ENCODE peak calls at places on chromosomes 11 and 22, in six cellular contexts. One of them, this sample, is unnamed.

GRCh38 chr11:131195801-131196517 is 174.5 kb upstream of the NTM start:
- DNase-seq in hepatocyte: peak; percentile 51
- DNase-seq in GM23248: peak; percentile 20
- DNase-seq in MM.1S: no peak
- DNase-seq in neural progenitor cell: no peak
- DNase-seq in PC-3: peak; percentile 62
- DNase-seq in this sample: no peak

GRCh38 chr11:7281083-7281482 is 29.4 kb downstream of the SYT9 start:
- DNase-seq in hepatocyte: peak; percentile 29
- DNase-seq in GM23248: peak; percentile 7
- DNase-seq in MM.1S: no peak
- DNase-seq in neural progenitor cell: no peak
- DNase-seq in PC-3: peak; percentile 92
- DNase-seq in this sample: peak; percentile 37

GRCh38 chr11:38543311-38543710 is 1945.3 kb upstream of the RAG2 start:
- DNase-seq in hepatocyte: no peak
- DNase-seq in GM23248: no peak
- DNase-seq in MM.1S: no peak
- DNase-seq in neural progenitor cell: no peak
- DNase-seq in PC-3: peak; percentile 6
- DNase-seq in this sample: no peak

GRCh38 chr11:2818021-2818420 is 67.6 kb downstream of the CDKN1C start:
- DNase-seq in hepatocyte: no peak
- DNase-seq in GM23248: no peak
- DNase-seq in MM.1S: no peak
- DNase-seq in neural progenitor cell: no peak
- DNase-seq in PC-3: no peak
- DNase-seq in this sample: no peak

GRCh38 chr11:19094859-19095258 is 22.1 kb upstream of the ZDHHC13 start:
- DNase-seq in hepatocyte: no peak
- DNase-seq in GM23248: no peak
- DNase-seq in MM.1S: no peak
- DNase-seq in neural progenitor cell: no peak
- DNase-seq in PC-3: no peak
- DNase-seq in this sample: no peak

GRCh38 chr11:79198898-79199250 is 242.0 kb downstream of the TENM4 start:
- DNase-seq in hepatocyte: no peak
- DNase-seq in GM23248: peak; percentile 31
- DNase-seq in MM.1S: no peak
- DNase-seq in neural progenitor cell: no peak
- DNase-seq in PC-3: peak; percentile 48
- DNase-seq in this sample: no peak

GRCh38 chr22:39178206-39179111 is 26.0 kb upstream of the CBX7 start:
- DNase-seq in hepatocyte: no peak
- DNase-seq in GM23248: peak; percentile 76
- DNase-seq in MM.1S: no peak
- DNase-seq in neural progenitor cell: no peak
- DNase-seq in PC-3: peak; percentile 78
- DNase-seq in this sample: no peak

GRCh38 chr22:19873960-19874306 is 19.3 kb upstream of the GNB1L start:
- DNase-seq in hepatocyte: no peak
- DNase-seq in GM23248: no peak
- DNase-seq in MM.1S: no peak
- DNase-seq in neural progenitor cell: no peak
- DNase-seq in PC-3: no peak
- DNase-seq in this sample: no peak

GRCh38 chr11:65436412-65437032 is 13.9 kb downstream of the NEAT1 start:
- DNase-seq in hepatocyte: no peak
- DNase-seq in GM23248: peak; percentile 59
- DNase-seq in MM.1S: no peak
- DNase-seq in neural progenitor cell: no peak
- DNase-seq in PC-3: peak; percentile 12
- DNase-seq in this sample: no peak

GRCh38 chr22:29879738-29880137 is 3.2 kb upstream of the MTMR3 start:
- DNase-seq in hepatocyte: no peak
- DNase-seq in GM23248: peak; percentile 16
- DNase-seq in MM.1S: no peak
- DNase-seq in neural progenitor cell: no peak
- DNase-seq in PC-3: peak; percentile 3
- DNase-seq in this sample: peak; percentile 47

GRCh38 chr11:129214710-129215295 is 22.7 kb upstream of the ARHGAP32 start:
- DNase-seq in hepatocyte: no peak
- DNase-seq in GM23248: no peak
- DNase-seq in MM.1S: no peak
- DNase-seq in neural progenitor cell: no peak
- DNase-seq in PC-3: no peak
- DNase-seq in this sample: no peak

GRCh38 chr22:45105281-45105700 is 58.4 kb upstream of the NUP50 start:
- DNase-seq in hepatocyte: peak; percentile 65
- DNase-seq in GM23248: peak; percentile 85
- DNase-seq in MM.1S: no peak
- DNase-seq in neural progenitor cell: no peak
- DNase-seq in PC-3: peak; percentile 76
- DNase-seq in this sample: no peak

GRCh38 chr11:12745787-12746186 is 71.6 kb downstream of the TEAD1 start:
- DNase-seq in hepatocyte: no peak
- DNase-seq in GM23248: no peak
- DNase-seq in MM.1S: no peak
- DNase-seq in neural progenitor cell: peak; percentile 37
- DNase-seq in PC-3: no peak
- DNase-seq in this sample: no peak

GRCh38 chr11:12746593-12747097 is 72.4 kb downstream of the TEAD1 start:
- DNase-seq in hepatocyte: peak; percentile 79
- DNase-seq in GM23248: peak; percentile 40
- DNase-seq in MM.1S: no peak
- DNase-seq in neural progenitor cell: peak; percentile 93
- DNase-seq in PC-3: peak; percentile 14
- DNase-seq in this sample: peak; percentile 95

GRCh38 chr11:12743834-12744449 is 69.7 kb downstream of the TEAD1 start:
- DNase-seq in hepatocyte: no peak
- DNase-seq in GM23248: no peak
- DNase-seq in MM.1S: peak; percentile 76
- DNase-seq in neural progenitor cell: no peak
- DNase-seq in PC-3: no peak
- DNase-seq in this sample: no peak

GRCh38 chr11:12741671-12742216 is 67.5 kb downstream of the TEAD1 start:
- DNase-seq in hepatocyte: no peak
- DNase-seq in GM23248: no peak
- DNase-seq in MM.1S: no peak
- DNase-seq in neural progenitor cell: no peak
- DNase-seq in PC-3: no peak
- DNase-seq in this sample: no peak

GRCh38 chr11:12744831-12745502 is 70.7 kb downstream of the TEAD1 start:
- DNase-seq in hepatocyte: no peak
- DNase-seq in GM23248: no peak
- DNase-seq in MM.1S: peak; percentile 62
- DNase-seq in neural progenitor cell: peak; percentile 19
- DNase-seq in PC-3: no peak
- DNase-seq in this sample: no peak
- TF ChIP-seq EZH2phosphoT487 in hepatocyte: no peak
- TF ChIP-seq EZH2phosphoT487 in GM23248: no peak
- TF ChIP-seq EZH2phosphoT487 in MM.1S: no peak
- TF ChIP-seq EZH2phosphoT487 in neural progenitor cell: no peak
- TF ChIP-seq EZH2phosphoT487 in PC-3: no peak
- TF ChIP-seq EZH2phosphoT487 in this sample: no peak

DNA sequence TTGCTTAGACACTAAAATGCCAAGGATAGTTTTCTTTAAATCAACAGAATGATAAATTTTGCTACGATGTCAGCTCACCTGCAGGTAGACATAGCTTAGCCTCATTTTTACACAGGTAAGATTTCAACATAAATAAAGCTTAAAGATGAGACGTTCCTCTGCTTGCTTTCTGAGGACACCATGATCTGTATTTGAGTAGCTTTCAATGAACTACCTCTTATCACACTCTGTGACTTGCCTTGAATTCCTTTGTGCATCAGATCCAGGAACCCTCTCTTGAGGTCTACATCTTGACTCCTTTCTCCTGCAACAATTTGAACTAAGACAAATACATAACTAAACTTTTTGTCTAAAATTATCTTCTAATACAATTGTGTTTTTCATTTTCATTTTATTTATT is 26.1 kb upstream of the OR8I2 start:
- DNase-seq in hepatocyte: no peak
- DNase-seq in GM23248: no peak
- DNase-seq in MM.1S: no peak
- DNase-seq in neural progenitor cell: no peak
- DNase-seq in PC-3: no peak
- DNase-seq in this sample: no peak
- TF ChIP-seq EZH2phosphoT487 in hepatocyte: no peak
- TF ChIP-seq EZH2phosphoT487 in GM23248: no peak
- TF ChIP-seq EZH2phosphoT487 in MM.1S: no peak
- TF ChIP-seq EZH2phosphoT487 in neural progenitor cell: no peak
- TF ChIP-seq EZH2phosphoT487 in PC-3: no peak
- TF ChIP-seq EZH2phosphoT487 in this sample: no peak

GRCh38 chr22:23553922-23554870 is 25.9 kb downstream of the IGLL1 start:
- DNase-seq in hepatocyte: no peak
- DNase-seq in GM23248: no peak
- DNase-seq in MM.1S: no peak
- DNase-seq in neural progenitor cell: no peak
- DNase-seq in PC-3: no peak
- DNase-seq in this sample: no peak
- TF ChIP-seq EZH2phosphoT487 in hepatocyte: no peak
- TF ChIP-seq EZH2phosphoT487 in GM23248: no peak
- TF ChIP-seq EZH2phosphoT487 in MM.1S: no peak
- TF ChIP-seq EZH2phosphoT487 in neural progenitor cell: no peak
- TF ChIP-seq EZH2phosphoT487 in PC-3: no peak
- TF ChIP-seq EZH2phosphoT487 in this sample: no peak

GRCh38 chr22:37164535-37164887 is 14.8 kb upstream of the IL2RB start:
- DNase-seq in hepatocyte: no peak
- DNase-seq in GM23248: no peak
- DNase-seq in MM.1S: no peak
- DNase-seq in neural progenitor cell: no peak
- DNase-seq in PC-3: no peak
- DNase-seq in this sample: no peak

GRCh38 chr22:37163618-37164534 is 14.2 kb upstream of the IL2RB start:
- DNase-seq in hepatocyte: no peak
- DNase-seq in GM23248: no peak
- DNase-seq in MM.1S: no peak
- DNase-seq in neural progenitor cell: no peak
- DNase-seq in PC-3: no peak
- DNase-seq in this sample: no peak

GRCh38 chr22:37163096-37163489 is 13.4 kb upstream of the IL2RB start:
- DNase-seq in hepatocyte: no peak
- DNase-seq in GM23248: no peak
- DNase-seq in MM.1S: no peak
- DNase-seq in neural progenitor cell: no peak
- DNase-seq in PC-3: no peak
- DNase-seq in this sample: no peak

GRCh38 chr22:37161442-37161841 is 11.7 kb upstream of the IL2RB start:
- DNase-seq in hepatocyte: no peak
- DNase-seq in GM23248: peak; percentile 29
- DNase-seq in MM.1S: peak; percentile 18
- DNase-seq in neural progenitor cell: no peak
- DNase-seq in PC-3: peak; percentile 10
- DNase-seq in this sample: peak; percentile 38

GRCh38 chr22:37162221-37163095 is 12.7 kb upstream of the IL2RB start:
- DNase-seq in hepatocyte: no peak
- DNase-seq in GM23248: no peak
- DNase-seq in MM.1S: peak; percentile 89
- DNase-seq in neural progenitor cell: no peak
- DNase-seq in PC-3: no peak
- DNase-seq in this sample: no peak
- TF ChIP-seq EZH2phosphoT487 in hepatocyte: no peak
- TF ChIP-seq EZH2phosphoT487 in GM23248: no peak
- TF ChIP-seq EZH2phosphoT487 in MM.1S: no peak
- TF ChIP-seq EZH2phosphoT487 in neural progenitor cell: no peak
- TF ChIP-seq EZH2phosphoT487 in PC-3: no peak
- TF ChIP-seq EZH2phosphoT487 in this sample: no peak